ENCODE peak calls at places on chromosomes 12 and 14, in five cellular contexts. Z, O, T, Q and V are unnamed samples.

GRCh38 chr14:97824218-97824617 is 1027.0 kb downstream of the VRK1 start:
- DNase-seq in O (no peak), Q (peak; percentile 23), T (no peak), Z (no peak), V (no peak)

GRCh38 chr12:132152921-132153321 is 8.7 kb downstream of the NOC4L start:
- DNase-seq in O (no peak), Q (no peak), Z (no peak), T (no peak), V (no peak)

GRCh38 chr12:94898388-94898787 is 105.1 kb downstream of the NDUFA12 start:
- DNase-seq in O (no peak), Z (no peak), Q (peak; percentile 21), T (no peak), V (no peak)

GRCh38 chr12:20220339-20220738 is 148.0 kb upstream of the PDE3A start:
- DNase-seq in T (no peak), Q (peak; percentile 62), Z (peak; percentile 1), O (no peak), V (no peak)

GRCh38 chr14:38964630-38965029 is 138.4 kb downstream of the SEC23A start:
- DNase-seq in Z (no peak), O (no peak), Q (no peak), T (no peak), V (no peak)

GRCh38 chr12:121357331-121357730 is 5.1 kb upstream of the ANAPC5 start:
- DNase-seq in O (no peak), Z (no peak), T (no peak), Q (no peak), V (no peak)

GRCh38 chr14:92890830-92891598 is 31.9 kb upstream of the CHGA start:
- DNase-seq in Z (no peak), Q (no peak), T (no peak), O (no peak), V (no peak)

GRCh38 chr12:29149691-29150382 is 759 bp downstream of the FAR2 start:
- DNase-seq in Q (no peak), T (no peak), Z (no peak), O (no peak), V (no peak)

GRCh38 chr12:53974084-53975018 is at the start of gene HOTAIR:
- DNase-seq in Q (peak; percentile 76), Z (no peak), T (no peak), O (no peak), V (no peak)

GRCh38 chr14:56514663-56515371 is 64.8 kb upstream of the TMEM260 start:
- DNase-seq in O (no peak), Q (peak; percentile 6), Z (no peak), T (no peak), V (no peak)

GRCh38 chr12:117404940-117405339 is 43.5 kb upstream of the NOS1 start:
- DNase-seq in Z (no peak), Q (peak; percentile 20), T (no peak), O (no peak), V (no peak)

GRCh38 chr12:2752676-2753371 is 41.9 kb upstream of the FKBP4 start:
- DNase-seq in Z (no peak), T (peak; percentile 98), Q (peak; percentile 75), O (peak; percentile 74), V (no peak)

GRCh38 chr14:96662116-96662901 is 134.9 kb upstream of the VRK1 start:
- DNase-seq in Z (no peak), T (no peak), O (no peak), Q (no peak), V (no peak)

GRCh38 chr12:18074001-18074400 is 16.0 kb downstream of the RERGL start:
- DNase-seq in Z (no peak), O (no peak), Q (no peak), T (no peak), V (no peak)

GRCh38 chr12:52445876-52446275 is 6.1 kb downstream of the KRT6B start:
- DNase-seq in Z (no peak), T (no peak), Q (no peak), O (no peak), V (no peak)

GRCh38 chr12:124316257-124316656 is 21.4 kb downstream of the RFLNA start:
- DNase-seq in Q (no peak), Z (no peak), T (no peak), O (no peak), V (no peak)

GRCh38 chr12:62466596-62467411 is at the start of gene MON2:
- DNase-seq in O (peak; percentile 74), Z (peak; percentile 49), T (peak; percentile 66), Q (peak; percentile 91), V (peak; percentile 56)

DNA sequence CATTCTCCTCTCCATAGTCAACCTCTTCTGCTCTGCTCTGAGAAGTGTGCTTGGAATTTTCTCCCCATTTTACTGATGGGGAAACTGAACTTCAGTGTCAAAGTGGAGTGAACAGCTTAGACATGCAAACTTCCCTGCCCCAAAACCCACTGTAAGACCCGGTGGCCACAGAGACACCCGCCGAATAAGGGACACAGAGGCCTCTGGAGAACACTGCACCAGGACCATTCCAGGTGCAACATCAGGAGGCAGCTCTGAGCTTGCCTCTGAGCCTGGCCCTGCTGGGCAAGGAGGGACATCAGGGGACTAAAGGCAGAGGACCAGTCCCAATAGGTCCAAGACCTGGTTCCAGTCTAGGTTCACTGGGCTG is 1.7 kb downstream of the HDAC7 start:
- DNase-seq in Q (no peak), O (no peak), T (no peak), Z (no peak), V (no peak)
- TF ChIP-seq CTCF in Q (no peak), O (no peak), T (no peak), Z (no peak), V (no peak)

GRCh38 chr14:68942281-68943035 is 36.6 kb downstream of the ACTN1 start:
- DNase-seq in O (no peak), Q (peak; percentile 41), T (no peak), Z (no peak), V (no peak)

GRCh38 chr14:68943107-68943506 is 36.0 kb downstream of the ACTN1 start:
- DNase-seq in T (no peak), Q (no peak), O (no peak), Z (no peak), V (no peak)

GRCh38 chr14:68939893-68940613 is 39.0 kb downstream of the ACTN1 start:
- DNase-seq in Q (no peak), O (no peak), Z (peak; percentile 52), T (no peak), V (no peak)

GRCh38 chr14:68940614-68941185 is 38.4 kb downstream of the ACTN1 start:
- DNase-seq in Z (no peak), T (no peak), Q (no peak), O (no peak), V (no peak)

GRCh38 chr14:68941820-68942219 is 37.3 kb downstream of the ACTN1 start:
- DNase-seq in O (no peak), T (no peak), Q (no peak), Z (peak; percentile 57), V (no peak)
- TF ChIP-seq CTCF in O (no peak), T (peak; percentile 21), Q (no peak), Z (peak; percentile 48), V (no peak)

GRCh38 chr12:68270358-68270757 is 17.0 kb upstream of the IL22 start:
- DNase-seq in O (no peak), Q (no peak), T (no peak), Z (no peak), V (no peak)

GRCh38 chr12:68269727-68270126 is 16.3 kb upstream of the IL22 start:
- DNase-seq in O (no peak), Z (no peak), Q (no peak), T (no peak), V (no peak)

GRCh38 chr12:68271346-68271745 is 17.9 kb upstream of the IL22 start:
- DNase-seq in T (no peak), Z (no peak), O (no peak), Q (no peak), V (no peak)

GRCh38 chr12:68267892-68268396 is 14.5 kb upstream of the IL22 start:
- DNase-seq in T (no peak), Z (peak; percentile 55), Q (peak; percentile 10), O (no peak), V (no peak)

GRCh38 chr12:68268971-68269370 is 15.6 kb upstream of the IL22 start:
- DNase-seq in O (no peak), Q (no peak), T (no peak), Z (no peak), V (no peak)
- TF ChIP-seq CTCF in O (no peak), Q (no peak), T (no peak), Z (no peak), V (no peak)

GRCh38 chr12:6376965-6377666 is 1.8 kb upstream of the SCNN1A start:
- DNase-seq in T (no peak), Z (no peak), O (no peak), Q (no peak), V (peak; percentile 7)

GRCh38 chr12:6374781-6375150 is 597 bp downstream of the SCNN1A start:
- DNase-seq in O (no peak), Z (no peak), Q (no peak), T (no peak), V (no peak)

GRCh38 chr12:6377667-6377994 is 2.3 kb upstream of the SCNN1A start:
- DNase-seq in T (no peak), O (no peak), Z (no peak), Q (no peak), V (no peak)

GRCh38 chr12:6375269-6376078 is at the start of gene SCNN1A:
- DNase-seq in T (no peak), Q (no peak), O (no peak), Z (no peak), V (no peak)

DNA sequence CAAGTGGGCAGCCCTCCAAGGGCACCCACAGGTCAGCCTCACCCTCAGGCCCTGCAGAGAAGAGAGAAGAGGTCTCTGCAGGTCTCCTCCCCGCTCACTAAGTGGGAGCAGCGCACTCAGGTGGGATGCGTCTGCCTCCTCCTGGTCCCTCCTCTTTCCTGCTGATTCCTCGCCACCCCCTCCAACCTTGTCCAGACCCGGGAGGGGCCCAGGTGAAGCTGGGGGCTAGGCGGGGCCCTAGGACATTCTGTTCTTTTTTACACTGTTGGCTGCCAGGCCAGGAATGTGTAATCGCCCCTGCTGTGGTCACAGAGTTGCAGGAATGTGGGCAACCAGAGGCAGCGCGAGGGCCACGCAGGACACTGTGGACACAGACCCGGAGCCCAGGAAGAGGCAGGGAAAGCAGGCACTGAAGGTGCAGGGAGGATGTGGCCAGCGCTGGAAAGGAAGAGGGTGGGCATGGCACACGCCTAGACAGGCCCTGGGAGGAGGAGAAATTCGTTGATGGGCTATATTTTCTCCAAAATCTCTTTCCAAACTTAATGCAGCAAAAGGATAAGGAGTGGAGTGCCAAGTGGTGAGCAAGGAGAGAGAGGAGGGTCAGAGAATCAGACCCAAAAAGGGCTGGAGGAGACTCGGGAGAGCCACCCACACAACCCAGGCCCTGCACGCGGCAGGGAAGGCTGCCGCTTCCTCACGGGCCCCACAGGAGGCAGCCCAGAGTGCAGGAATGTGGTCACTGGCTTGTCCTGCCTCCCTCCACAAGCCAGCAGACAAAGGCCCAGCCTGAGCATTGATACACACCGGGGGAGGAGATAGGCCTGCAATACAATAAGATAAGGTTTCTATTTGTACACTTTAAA is 947 bp upstream of the SCNN1A start:
- DNase-seq in Z (no peak), Q (peak; percentile 77), O (no peak), T (no peak), V (no peak)
- TF ChIP-seq CTCF in Z (peak; percentile 65), Q (peak; percentile 31), O (no peak), T (peak; percentile 63), V (no peak)

GRCh38 chr12:6613776-6614512 is 6.8 kb upstream of the CHD4 start:
- DNase-seq in O (peak; percentile 16), Q (peak; percentile 98), Z (peak; percentile 89), T (peak; percentile 88), V (peak; percentile 54)
- TF ChIP-seq CTCF in O (no peak), Q (peak; percentile 24), Z (peak; percentile 10), T (peak; percentile 51), V (no peak)